ENCODE peak calls at places on chromosome 6, in four cellular contexts. One of them, this sample, is unnamed.

GRCh38 chr6:116217069-116217468 is 36.8 kb downstream of the TSPYL4 start:
- DNase-seq in NAMALWA: peak; percentile 86
- DNase-seq in NCI-H510A treated with DMSO at 0.1 percent for 48 hours: peak; percentile 2
- DNase-seq in effector CD4-positive, alpha-beta T cell: no peak
- DNase-seq in this sample: peak; percentile 74

GRCh38 chr6:145699462-145699861 is 35.9 kb downstream of the EPM2A start:
- DNase-seq in NAMALWA: no peak
- DNase-seq in NCI-H510A treated with DMSO at 0.1 percent for 48 hours: no peak
- DNase-seq in effector CD4-positive, alpha-beta T cell: no peak
- DNase-seq in this sample: no peak

GRCh38 chr6:29953001-29953436 is 10.7 kb downstream of the HLA-A start:
- DNase-seq in NCI-H510A treated with DMSO at 0.1 percent for 48 hours: no peak
- DNase-seq in effector CD4-positive, alpha-beta T cell: no peak
- DNase-seq in NAMALWA: no peak
- DNase-seq in this sample: no peak

GRCh38 chr6:131295081-131295480 is 159.8 kb downstream of the AKAP7 start:
- DNase-seq in NCI-H510A treated with DMSO at 0.1 percent for 48 hours: no peak
- DNase-seq in effector CD4-positive, alpha-beta T cell: no peak
- DNase-seq in NAMALWA: no peak
- DNase-seq in this sample: no peak

GRCh38 chr6:123503619-123504018 is 133.1 kb downstream of the TRDN start:
- DNase-seq in NAMALWA: no peak
- DNase-seq in effector CD4-positive, alpha-beta T cell: no peak
- DNase-seq in NCI-H510A treated with DMSO at 0.1 percent for 48 hours: no peak
- DNase-seq in this sample: no peak

GRCh38 chr6:152723398-152723797 is 25.7 kb downstream of the MYCT1 start:
- DNase-seq in effector CD4-positive, alpha-beta T cell: no peak
- DNase-seq in NCI-H510A treated with DMSO at 0.1 percent for 48 hours: no peak
- DNase-seq in NAMALWA: no peak
- DNase-seq in this sample: no peak

GRCh38 chr6:116159782-116160524 is 34.0 kb upstream of the COL10A1 start:
- DNase-seq in effector CD4-positive, alpha-beta T cell: no peak
- DNase-seq in NCI-H510A treated with DMSO at 0.1 percent for 48 hours: no peak
- DNase-seq in NAMALWA: no peak
- DNase-seq in this sample: no peak

GRCh38 chr6:15763827-15764226 is 101.0 kb upstream of the DTNBP1 start:
- DNase-seq in NAMALWA: no peak
- DNase-seq in effector CD4-positive, alpha-beta T cell: no peak
- DNase-seq in NCI-H510A treated with DMSO at 0.1 percent for 48 hours: no peak
- DNase-seq in this sample: no peak

GRCh38 chr6:153140299-153140698 is 9.2 kb upstream of the RGS17 start:
- DNase-seq in effector CD4-positive, alpha-beta T cell: no peak
- DNase-seq in NCI-H510A treated with DMSO at 0.1 percent for 48 hours: peak; percentile 80
- DNase-seq in NAMALWA: no peak
- DNase-seq in this sample: no peak

GRCh38 chr6:48916523-48917050 is 546.5 kb downstream of the MMUT start:
- DNase-seq in NAMALWA: no peak
- DNase-seq in effector CD4-positive, alpha-beta T cell: no peak
- DNase-seq in NCI-H510A treated with DMSO at 0.1 percent for 48 hours: peak; percentile 96
- DNase-seq in this sample: no peak

GRCh38 chr6:2876210-2877056 is 26.7 kb downstream of the SERPINB9 start:
- DNase-seq in NAMALWA: peak; percentile 32
- DNase-seq in NCI-H510A treated with DMSO at 0.1 percent for 48 hours: no peak
- DNase-seq in effector CD4-positive, alpha-beta T cell: no peak
- DNase-seq in this sample: peak; percentile 52

GRCh38 chr6:158854214-158855101 is 35.3 kb upstream of the EZR start:
- DNase-seq in NAMALWA: peak; percentile 39
- DNase-seq in effector CD4-positive, alpha-beta T cell: peak; percentile 31
- DNase-seq in NCI-H510A treated with DMSO at 0.1 percent for 48 hours: no peak
- DNase-seq in this sample: no peak

GRCh38 chr6:44917430-44917829 is 410.7 kb upstream of the RUNX2 start:
- DNase-seq in NCI-H510A treated with DMSO at 0.1 percent for 48 hours: no peak
- DNase-seq in NAMALWA: no peak
- DNase-seq in effector CD4-positive, alpha-beta T cell: no peak
- DNase-seq in this sample: no peak

GRCh38 chr6:150418825-150419594 is 50.2 kb downstream of the IYD start:
- DNase-seq in NAMALWA: peak; percentile 77
- DNase-seq in NCI-H510A treated with DMSO at 0.1 percent for 48 hours: peak; percentile 3
- DNase-seq in effector CD4-positive, alpha-beta T cell: peak; percentile 14
- DNase-seq in this sample: peak; percentile 91

GRCh38 chr6:79158856-79159516 is 75.5 kb downstream of the HMGN3 start:
- DNase-seq in effector CD4-positive, alpha-beta T cell: no peak
- DNase-seq in NCI-H510A treated with DMSO at 0.1 percent for 48 hours: no peak
- DNase-seq in NAMALWA: no peak
- DNase-seq in this sample: no peak